ENCODE peak calls at places on chromosomes 7 and 10, in seven cellular contexts. M is left ventricle myocardium inferior, D is foreskin fibroblast, W is adrenal gland, S is esophagus muscularis mucosa, U is transverse colon, J is fibroblast of the aortic adventitia. C is an unnamed sample.

GRCh38 chr7:115043605-115044004 is 121.7 kb downstream of the MDFIC start:
- DNase-seq in M (no peak), D (peak), W (no peak), S (no peak), U (no peak), J (peak), C (no peak)

GRCh38 chr7:71457021-71457420 is 325.1 kb downstream of the GALNT17 start:
- DNase-seq in M (no peak), D (no peak), W (no peak), S (no peak), U (no peak), J (no peak), C (no peak)

GRCh38 chr10:89978081-89978480 is 276.7 kb downstream of the KIF20B start:
- DNase-seq in M (no peak), D (no peak), W (no peak), S (no peak), U (no peak), J (no peak), C (no peak)

GRCh38 chr10:93917814-93918213 is 24.0 kb downstream of the SLC35G1 start:
- DNase-seq in M (no peak), D (no peak), W (no peak), S (no peak), U (no peak), J (no peak), C (no peak)

GRCh38 chr10:74243067-74243466 is 92.0 kb downstream of the ADK start:
- DNase-seq in M (no peak), D (no peak), W (no peak), S (no peak), U (no peak), J (no peak), C (no peak)

GRCh38 chr7:64515781-64516180 is 47.1 kb downstream of the ZNF680 start:
- DNase-seq in M (no peak), D (no peak), W (no peak), S (no peak), U (no peak), J (no peak), C (no peak)

GRCh38 chr7:121798896-121799295 is 74.1 kb upstream of the PTPRZ1 start:
- DNase-seq in M (no peak), D (no peak), W (no peak), S (no peak), U (no peak), J (no peak), C (no peak)

GRCh38 chr10:81898518-81898917 is 23.5 kb downstream of the NRG3 start:
- DNase-seq in M (no peak), D (no peak), W (no peak), S (no peak), U (no peak), J (no peak), C (no peak)

GRCh38 chr10:106857213-106857612 is 307.3 kb downstream of the SORCS1 start:
- DNase-seq in M (no peak), D (no peak), W (no peak), S (no peak), U (no peak), J (no peak), C (no peak)

GRCh38 chr10:25934673-25935139 is 677 bp downstream of the MYO3A start:
- DNase-seq in M (no peak), D (no peak), W (no peak), S (no peak), U (peak), J (no peak), C (peak)

GRCh38 chr10:98511861-98512260 is 65.1 kb upstream of the HPS1 start:
- DNase-seq in M (no peak), D (no peak), W (no peak), S (no peak), U (no peak), J (no peak), C (no peak)

GRCh38 chr7:121545418-121545817 is 149.3 kb upstream of the FAM3C start:
- DNase-seq in M (no peak), D (no peak), W (no peak), S (no peak), U (no peak), J (no peak), C (no peak)

GRCh38 chr7:4013793-4014192 is 668.3 kb upstream of the FOXK1 start:
- DNase-seq in M (no peak), D (no peak), W (no peak), S (no peak), U (no peak), J (no peak), C (no peak)

GRCh38 chr7:131972251-131972650 is 415.8 kb upstream of the PODXL start:
- DNase-seq in M (no peak), D (no peak), W (no peak), S (no peak), U (no peak), J (no peak), C (no peak)

GRCh38 chr7:83947260-83947659 is 247.3 kb downstream of the SEMA3A start:
- DNase-seq in M (no peak), D (peak), W (no peak), S (no peak), U (peak), J (no peak), C (no peak)

GRCh38 chr7:99762680-99763327 is 21.2 kb downstream of the CYP3A4 start:
- DNase-seq in M (peak), D (peak), W (peak), S (no peak), U (no peak), J (peak), C (no peak)

GRCh38 chr10:92696606-92697383 is 7.0 kb downstream of the HHEX start:
- DNase-seq in M (no peak), D (peak), W (no peak), S (peak), U (no peak), J (no peak), C (no peak)

GRCh38 chr10:133357293-133358151 is at the start of gene FUOM:
- DNase-seq in M (peak), D (peak), W (peak), S (no peak), U (peak), J (peak), C (peak)

GRCh38 chr10:77634939-77635338 is 2.7 kb downstream of the KCNMA1 start:
- DNase-seq in M (no peak), D (no peak), W (no peak), S (no peak), U (no peak), J (no peak), C (no peak)

GRCh38 chr10:124354411-124355382 is 64.0 kb downstream of the OAT start:
- DNase-seq in M (peak), D (peak), W (peak), S (no peak), U (peak), J (peak), C (peak)

GRCh38 chr7:5591547-5591899 is 167.9 kb upstream of the TNRC18 start:
- DNase-seq in M (no peak), D (peak), W (peak), S (no peak), U (no peak), J (peak), C (no peak)

GRCh38 chr7:93861325-93861949 is 29.1 kb downstream of the TFPI2 start:
- DNase-seq in M (no peak), D (no peak), W (no peak), S (no peak), U (no peak), J (no peak), C (no peak)
- TF ChIP-seq CTCF in M (peak), D (no peak), W (no peak), S (no peak), U (no peak), J (peak), C (peak)

GRCh38 chr7:66967029-66967428 is 28.4 kb downstream of the SBDS start:
- DNase-seq in M (no peak), D (no peak), W (no peak), S (no peak), U (no peak), J (no peak), C (no peak)
- TF ChIP-seq CTCF in M (no peak), D (no peak), W (no peak), S (no peak), U (no peak), J (no peak), C (no peak)

DNA sequence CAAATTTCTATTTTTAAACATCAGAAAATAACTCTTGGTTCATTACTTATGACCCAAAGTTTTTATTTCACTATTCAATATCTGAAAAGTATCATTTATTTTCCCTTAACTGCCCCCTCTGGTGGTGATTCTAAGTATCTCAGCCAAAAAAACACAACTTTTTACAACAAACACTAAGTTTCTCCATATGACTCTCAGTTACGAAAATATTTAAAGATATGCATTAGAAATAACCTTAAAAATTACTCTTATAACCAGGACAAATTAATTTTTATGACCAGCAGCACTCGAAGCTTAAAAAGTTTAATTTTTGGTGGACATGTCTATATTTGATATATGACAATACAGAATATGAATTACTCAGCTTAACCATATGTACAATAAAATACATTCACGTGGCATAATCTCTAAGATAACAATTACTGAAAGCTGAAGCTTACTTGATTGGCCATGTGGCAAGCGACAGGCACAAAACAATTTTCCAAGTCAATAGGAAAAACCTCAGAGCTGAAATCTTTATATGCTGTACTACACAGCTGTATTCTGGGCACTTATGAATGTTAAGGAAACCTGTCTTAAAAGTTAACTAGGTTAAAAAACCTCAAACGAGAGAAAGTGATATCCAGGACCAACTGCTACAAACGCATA is 2.3 kb downstream of the HNRNPA2B1 start:
- DNase-seq in M (no peak), D (no peak), W (no peak), S (no peak), U (no peak), J (peak), C (no peak)
- TF ChIP-seq CTCF in M (peak), D (peak), W (peak), S (peak), U (peak), J (peak), C (peak)

GRCh38 chr10:126391162-126391880 is 3.0 kb upstream of the ADAM12 start:
- DNase-seq in M (no peak), D (peak), W (no peak), S (peak), U (no peak), J (peak), C (no peak)

GRCh38 chr10:126392469-126392868 is 4.2 kb upstream of the ADAM12 start:
- DNase-seq in M (no peak), D (no peak), W (no peak), S (peak), U (no peak), J (no peak), C (no peak)

GRCh38 chr10:126392068-126392467 is 3.8 kb upstream of the ADAM12 start:
- DNase-seq in M (no peak), D (no peak), W (no peak), S (peak), U (no peak), J (no peak), C (no peak)

GRCh38 chr10:126390324-126390723 is 2.0 kb upstream of the ADAM12 start:
- DNase-seq in M (no peak), D (no peak), W (no peak), S (peak), U (no peak), J (no peak), C (no peak)

GRCh38 chr10:126393076-126393475 is 4.8 kb upstream of the ADAM12 start:
- DNase-seq in M (no peak), D (no peak), W (no peak), S (peak), U (no peak), J (no peak), C (no peak)
- TF ChIP-seq CTCF in M (no peak), D (no peak), W (no peak), S (no peak), U (no peak), J (no peak), C (no peak)

GRCh38 chr7:92698237-92698841 is 108.1 kb upstream of the FAM133B start:
- DNase-seq in M (peak), D (peak), W (peak), S (no peak), U (peak), J (peak), C (no peak)
- TF ChIP-seq CTCF in M (peak), D (no peak), W (peak), S (no peak), U (no peak), J (peak), C (no peak)

GRCh38 chr10:97229322-97229721 is 43.6 kb upstream of the SLIT1 start:
- DNase-seq in M (no peak), D (peak), W (no peak), S (no peak), U (no peak), J (peak), C (no peak)
- TF ChIP-seq CTCF in M (no peak), D (no peak), W (no peak), S (no peak), U (no peak), J (no peak), C (no peak)

GRCh38 chr10:52729259-52730104 is 43.1 kb downstream of the MBL2 start:
- DNase-seq in M (no peak), D (peak), W (no peak), S (no peak), U (no peak), J (peak), C (no peak)
- TF ChIP-seq CTCF in M (peak), D (peak), W (peak), S (no peak), U (no peak), J (peak), C (peak)

GRCh38 chr10:121394586-121394985 is 203.7 kb downstream of the FGFR2 start:
- DNase-seq in M (no peak), D (no peak), W (no peak), S (no peak), U (no peak), J (no peak), C (no peak)

GRCh38 chr10:121393522-121393921 is 204.7 kb downstream of the FGFR2 start:
- DNase-seq in M (no peak), D (no peak), W (no peak), S (no peak), U (no peak), J (no peak), C (no peak)

DNA sequence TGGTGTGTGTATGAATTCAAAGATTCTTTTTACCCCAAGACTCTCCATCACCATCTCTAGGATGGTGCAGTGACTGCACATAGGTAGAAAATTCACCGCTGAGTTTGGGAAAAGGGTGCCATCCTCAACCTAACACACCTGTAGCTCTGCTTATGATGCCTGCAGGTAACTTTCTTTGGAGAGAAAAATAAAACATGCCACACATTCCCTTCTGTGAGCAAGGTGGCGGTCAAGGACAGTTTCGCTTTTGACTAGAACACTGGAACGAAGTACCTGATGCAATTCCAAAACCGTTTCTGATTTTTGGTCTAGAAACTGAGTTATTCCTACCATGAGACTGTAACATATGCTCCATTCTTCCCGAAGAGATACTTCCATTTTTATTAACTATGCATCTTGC is 205.6 kb downstream of the FGFR2 start:
- DNase-seq in M (no peak), D (no peak), W (no peak), S (no peak), U (no peak), J (no peak), C (no peak)
- TF ChIP-seq CTCF in M (no peak), D (no peak), W (no peak), S (no peak), U (no peak), J (no peak), C (no peak)

GRCh38 chr7:21771261-21771660 is 174.4 kb downstream of the CDCA7L start:
- DNase-seq in M (no peak), D (no peak), W (no peak), S (no peak), U (no peak), J (no peak), C (no peak)

GRCh38 chr7:21766218-21766617 is 179.5 kb downstream of the CDCA7L start:
- DNase-seq in M (no peak), D (no peak), W (no peak), S (no peak), U (no peak), J (no peak), C (no peak)

GRCh38 chr7:21763818-21764217 is 181.9 kb downstream of the CDCA7L start:
- DNase-seq in M (no peak), D (no peak), W (no peak), S (no peak), U (no peak), J (no peak), C (no peak)

GRCh38 chr7:21768279-21768678 is 177.4 kb downstream of the CDCA7L start:
- DNase-seq in M (no peak), D (no peak), W (no peak), S (no peak), U (no peak), J (no peak), C (no peak)

DNA sequence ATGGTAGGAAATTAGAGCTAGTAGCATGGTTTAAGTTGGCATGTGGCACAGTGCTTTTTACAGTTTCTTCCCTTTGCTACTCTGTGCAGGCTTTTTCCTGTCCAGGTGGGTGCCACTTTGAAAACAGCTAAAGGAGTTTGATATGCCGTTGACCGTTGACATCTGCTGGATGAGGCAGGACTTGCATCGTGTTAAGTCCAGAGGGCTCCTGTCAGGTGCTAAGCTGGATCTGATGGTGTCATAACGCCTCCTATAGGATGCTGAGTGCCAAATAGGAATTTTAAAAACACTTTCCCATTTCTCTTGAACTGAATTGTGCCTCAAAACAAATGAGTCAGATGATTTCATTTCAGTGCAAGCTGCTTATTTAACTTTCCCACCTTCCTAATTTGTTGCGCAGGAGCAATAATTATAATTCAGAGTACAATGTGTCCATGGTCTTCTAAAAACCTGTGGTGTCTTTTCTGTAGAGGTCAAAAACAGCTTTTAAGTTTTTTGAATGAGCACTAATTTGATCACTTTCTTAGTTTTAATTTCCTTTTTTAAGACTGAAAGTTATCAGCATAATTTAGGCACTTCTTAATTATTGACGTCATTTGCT is 178.3 kb downstream of the CDCA7L start:
- DNase-seq in M (no peak), D (peak), W (peak), S (no peak), U (peak), J (peak), C (no peak)
- TF ChIP-seq CTCF in M (peak), D (no peak), W (peak), S (peak), U (peak), J (peak), C (peak)

GRCh38 chr7:157335991-157336382 is 817 bp upstream of the DNAJB6 start:
- DNase-seq in M (no peak), D (no peak), W (no peak), S (no peak), U (no peak), J (no peak), C (no peak)

GRCh38 chr7:157336383-157337315 is at the start of gene DNAJB6:
- DNase-seq in M (peak), D (peak), W (peak), S (peak), U (peak), J (peak), C (peak)

GRCh38 chr7:157335256-157335655 is 1.5 kb upstream of the DNAJB6 start:
- DNase-seq in M (no peak), D (no peak), W (no peak), S (no peak), U (no peak), J (no peak), C (no peak)

GRCh38 chr7:157337316-157338149 is 729 bp downstream of the DNAJB6 start:
- DNase-seq in M (peak), D (peak), W (peak), S (no peak), U (peak), J (peak), C (peak)

GRCh38 chr7:157339777-157340677 is 3.2 kb downstream of the DNAJB6 start:
- DNase-seq in M (peak), D (peak), W (peak), S (no peak), U (peak), J (peak), C (peak)
- TF ChIP-seq CTCF in M (peak), D (peak), W (peak), S (peak), U (peak), J (peak), C (peak)